ENCODE peak calls at places on chromosomes 5 and 9, in seven cellular contexts. S is CD4-positive, CD25-positive, alpha-beta regulatory T cell; Y is GM23248; E is RWPE1; N is uterus; O is ovary; J is endothelial cell of umbilical vein. L is an unnamed sample.

GRCh38 chr5:114055318-114055788 is 306.5 kb upstream of the KCNN2 start:
- DNase-seq in S (no peak), Y (peak), E (no peak), N (peak), O (peak), J (peak), L (peak)

GRCh38 chr9:95736370-95736769 is 139.1 kb upstream of the ERCC6L2 start:
- DNase-seq in S (peak), Y (peak), E (peak), N (no peak), O (no peak), J (no peak), L (no peak)

GRCh38 chr5:54595724-54596123 is 78.2 kb downstream of the SNX18 start:
- DNase-seq in S (no peak), Y (peak), E (no peak), N (no peak), O (no peak), J (no peak), L (no peak)

GRCh38 chr5:155416765-155417164 is 403.2 kb downstream of the KIF4B start:
- DNase-seq in S (no peak), Y (no peak), E (no peak), N (no peak), O (no peak), J (no peak), L (no peak)

GRCh38 chr5:128196080-128196479 is 112.5 kb downstream of the SLC12A2 start:
- DNase-seq in S (no peak), Y (no peak), E (no peak), N (no peak), O (no peak), J (no peak), L (no peak)

GRCh38 chr5:65172486-65173129 is 309.1 kb downstream of the ADAMTS6 start:
- DNase-seq in S (peak), Y (peak), E (peak), N (no peak), O (no peak), J (no peak), L (no peak)

GRCh38 chr5:167819406-167819805 is 472.0 kb upstream of the WWC1 start:
- DNase-seq in S (no peak), Y (no peak), E (no peak), N (no peak), O (no peak), J (no peak), L (no peak)

GRCh38 chr9:112896131-112896530 is 5.5 kb upstream of the SLC46A2 start:
- DNase-seq in S (no peak), Y (no peak), E (no peak), N (no peak), O (no peak), J (no peak), L (no peak)

GRCh38 chr9:21994996-21995651 is 533 bp downstream of the CDKN2B-AS1 start:
- DNase-seq in S (peak), Y (peak), E (peak), N (peak), O (peak), J (peak), L (peak)

GRCh38 chr5:121870489-121870888 is 18.8 kb downstream of the FTMT start:
- DNase-seq in S (no peak), Y (peak), E (no peak), N (no peak), O (no peak), J (peak), L (no peak)

GRCh38 chr9:29668732-29669131 is 2095.5 kb upstream of the C9orf72 start:
- DNase-seq in S (no peak), Y (no peak), E (no peak), N (no peak), O (no peak), J (no peak), L (no peak)

GRCh38 chr5:74318985-74319563 is 321.5 kb downstream of the ENC1 start:
- DNase-seq in S (no peak), Y (peak), E (peak), N (no peak), O (no peak), J (no peak), L (no peak)

GRCh38 chr5:68740204-68740910 is 353.5 kb upstream of the SLC30A5 start:
- DNase-seq in S (no peak), Y (no peak), E (no peak), N (no peak), O (no peak), J (no peak), L (no peak)

GRCh38 chr9:83935276-83935890 is 14.2 kb upstream of the KIF27 start:
- DNase-seq in S (no peak), Y (peak), E (peak), N (no peak), O (no peak), J (peak), L (no peak)

GRCh38 chr5:133032852-133033742 is 6.7 kb upstream of the ZCCHC10 start:
- DNase-seq in S (peak), Y (no peak), E (no peak), N (no peak), O (no peak), J (no peak), L (no peak)

GRCh38 chr5:33339413-33339812 is 101.4 kb upstream of the TARS1 start:
- DNase-seq in S (no peak), Y (no peak), E (no peak), N (no peak), O (no peak), J (no peak), L (no peak)

GRCh38 chr5:11494340-11494739 is 409.9 kb downstream of the CTNND2 start:
- DNase-seq in S (no peak), Y (peak), E (no peak), N (no peak), O (no peak), J (no peak), L (no peak)

GRCh38 chr9:7777776-7778175 is 21.8 kb downstream of the DMAC1 start:
- DNase-seq in S (no peak), Y (no peak), E (no peak), N (no peak), O (no peak), J (no peak), L (no peak)

GRCh38 chr9:129270903-129271431 is 92.9 kb upstream of the IER5L start:
- DNase-seq in S (no peak), Y (peak), E (no peak), N (no peak), O (no peak), J (no peak), L (no peak)

GRCh38 chr9:129258124-129258822 is 80.2 kb upstream of the IER5L start:
- DNase-seq in S (peak), Y (peak), E (peak), N (peak), O (peak), J (peak), L (peak)

GRCh38 chr9:81534138-81534865 is 155.0 kb downstream of the TLE1 start:
- DNase-seq in S (no peak), Y (peak), E (no peak), N (no peak), O (no peak), J (no peak), L (no peak)

GRCh38 chr9:81529556-81530193 is 159.7 kb downstream of the TLE1 start:
- DNase-seq in S (no peak), Y (peak), E (peak), N (no peak), O (no peak), J (peak), L (no peak)

GRCh38 chr9:81530846-81531245 is 158.5 kb downstream of the TLE1 start:
- DNase-seq in S (no peak), Y (no peak), E (no peak), N (no peak), O (no peak), J (no peak), L (no peak)

GRCh38 chr9:81530407-81530810 is 158.9 kb downstream of the TLE1 start:
- DNase-seq in S (no peak), Y (no peak), E (no peak), N (no peak), O (no peak), J (no peak), L (no peak)

GRCh38 chr9:81531511-81531910 is 157.8 kb downstream of the TLE1 start:
- DNase-seq in S (no peak), Y (no peak), E (no peak), N (no peak), O (no peak), J (no peak), L (no peak)
- H3K27ac ChIP-seq in S (no peak), Y (no peak), E (no peak), N (no peak), O (no peak), J (no peak), L (no peak)

DNA sequence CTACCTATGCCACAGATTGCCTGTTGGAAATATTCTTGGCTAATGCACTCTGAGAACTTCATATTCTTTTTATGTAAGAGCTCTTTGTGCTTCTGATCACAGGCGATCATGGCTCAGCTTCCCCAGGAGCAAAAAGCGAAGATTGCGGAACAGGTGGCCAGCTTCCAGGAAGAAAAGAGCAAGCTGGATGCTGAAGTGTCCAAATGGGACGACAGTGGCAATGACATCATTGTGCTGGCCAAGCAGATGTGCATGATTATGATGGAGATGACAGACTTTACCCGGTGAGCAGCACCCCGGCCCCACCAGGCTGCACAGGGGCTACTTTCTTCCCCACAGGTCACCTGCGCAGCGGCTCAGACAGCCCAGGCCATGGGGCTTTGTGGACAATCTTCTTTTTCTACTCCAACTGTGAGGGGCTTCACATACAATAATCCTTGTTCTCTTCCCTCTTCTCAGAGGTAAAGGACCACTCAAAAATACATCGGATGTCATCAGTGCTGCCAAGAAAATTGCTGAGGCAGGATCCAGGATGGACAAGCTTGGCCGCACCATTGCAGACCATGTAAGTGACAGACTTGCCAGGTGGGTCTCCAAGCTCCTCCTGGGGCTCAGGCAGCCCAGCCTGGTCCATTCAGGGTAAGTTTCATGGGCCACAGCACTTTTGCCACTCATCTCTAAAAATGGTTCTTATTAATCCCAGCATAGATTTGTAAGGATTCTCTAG is 55.4 kb upstream of the LRRTM2 start:
- DNase-seq in S (no peak), Y (no peak), E (no peak), N (no peak), O (peak), J (no peak), L (no peak)
- H3K27ac ChIP-seq in S (no peak), Y (no peak), E (peak), N (no peak), O (no peak), J (no peak), L (peak)

DNA sequence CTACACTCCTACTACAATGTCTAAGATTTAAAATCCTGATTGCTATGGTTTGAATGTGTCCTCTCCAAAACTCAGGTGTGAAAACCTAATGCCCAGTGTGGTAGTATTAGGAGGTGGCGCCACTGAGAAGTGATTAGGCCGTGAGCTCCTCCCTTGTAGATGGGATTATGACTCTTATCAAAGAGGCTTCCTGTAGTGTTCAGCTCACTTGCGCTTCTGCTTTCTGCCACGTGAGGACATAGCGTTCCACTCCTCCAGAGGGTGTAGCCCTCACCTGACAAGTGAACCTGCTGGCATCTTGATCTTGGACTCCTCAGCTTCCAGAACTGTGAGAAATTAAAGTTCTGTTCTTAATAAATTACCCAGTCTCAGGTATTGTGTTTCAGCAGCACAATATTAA is 33.0 kb upstream of the WHRN start:
- DNase-seq in S (peak), Y (no peak), E (peak), N (no peak), O (no peak), J (no peak), L (no peak)
- H3K27ac ChIP-seq in S (no peak), Y (no peak), E (no peak), N (no peak), O (no peak), J (no peak), L (no peak)

DNA sequence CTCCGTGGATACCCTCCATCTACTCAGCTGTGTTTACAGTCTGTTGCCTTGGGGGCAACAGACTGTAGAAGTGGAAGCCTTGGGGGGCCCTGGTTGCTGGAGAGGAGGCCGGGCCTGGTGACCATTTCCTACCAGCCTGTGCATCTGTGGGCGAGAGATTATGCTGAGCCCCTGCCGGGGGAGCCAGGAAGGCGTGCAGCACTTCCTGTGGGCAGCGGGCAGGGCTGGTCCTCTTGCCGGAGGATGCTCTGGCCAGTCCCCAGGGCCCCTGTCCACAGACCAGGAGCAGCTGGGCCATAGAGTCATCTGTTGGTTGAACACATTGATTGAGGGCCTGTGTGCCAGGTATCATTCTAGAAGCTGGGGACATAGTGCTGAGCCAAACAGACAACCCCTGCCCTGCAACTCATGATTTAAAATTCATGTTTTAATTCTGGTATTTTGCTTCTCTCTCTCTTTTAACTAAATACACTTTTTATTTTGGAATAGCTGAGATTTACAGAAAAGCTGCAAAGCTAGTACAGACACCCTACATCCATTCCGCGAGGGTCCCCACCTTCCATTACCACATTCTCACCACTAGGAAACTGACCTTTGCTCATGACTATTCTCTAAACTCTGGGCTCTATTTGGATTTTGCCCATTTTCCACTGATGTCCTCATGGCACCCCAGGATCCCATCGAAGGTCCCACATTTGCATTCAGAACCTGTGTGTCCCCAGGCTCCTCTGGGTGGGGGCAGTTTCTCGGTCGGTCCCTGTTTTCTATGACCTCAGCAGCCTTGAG is 11.3 kb downstream of the ERGIC1 start:
- DNase-seq in S (no peak), Y (no peak), E (no peak), N (no peak), O (no peak), J (no peak), L (no peak)
- H3K27ac ChIP-seq in S (no peak), Y (no peak), E (peak), N (no peak), O (no peak), J (no peak), L (no peak)

DNA sequence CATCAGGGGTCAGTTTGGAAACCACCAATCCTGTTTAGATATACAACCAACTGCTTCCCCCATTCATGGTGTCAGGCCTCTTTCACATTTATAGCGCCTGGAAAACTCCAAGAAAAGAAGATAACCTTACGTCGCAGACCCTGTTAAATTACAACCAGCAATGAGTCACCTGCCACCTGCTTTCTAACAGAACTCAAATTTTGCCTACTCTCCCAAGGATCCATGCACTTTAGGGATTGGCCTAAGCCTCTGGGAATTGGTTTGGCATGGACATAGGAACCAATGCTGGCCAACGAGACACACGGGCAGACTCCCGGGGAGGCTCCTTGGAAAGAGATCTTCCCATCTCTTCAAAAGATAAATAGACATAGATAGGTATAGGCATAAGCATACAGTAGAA is 87.0 kb downstream of the FEM1C start:
- DNase-seq in S (no peak), Y (no peak), E (no peak), N (no peak), O (no peak), J (no peak), L (no peak)
- H3K27ac ChIP-seq in S (no peak), Y (no peak), E (no peak), N (no peak), O (no peak), J (no peak), L (no peak)

L was measured in substantia nigra.